ENCODE peak calls at places on chromosomes 13 and 19, in nine cellular contexts. One of them, this sample, is unnamed.

GRCh38 chr13:40776681-40777165 is 5.7 kb upstream of the MRPS31 start:
- DNase-seq in HL-60: peak
- DNase-seq in coronary artery: no peak
- DNase-seq in PC-9: no peak
- DNase-seq in psoas muscle: no peak
- DNase-seq in AG04450: no peak
- DNase-seq in GM12878: no peak
- DNase-seq in right lobe of liver: no peak
- DNase-seq in CD8-positive, alpha-beta T cell: peak
- DNase-seq in this sample: no peak

GRCh38 chr19:39557791-39558622 is 18.0 kb upstream of the EID2 start:
- DNase-seq in AG04450: no peak
- DNase-seq in psoas muscle: no peak
- DNase-seq in coronary artery: no peak
- DNase-seq in GM12878: peak
- DNase-seq in HL-60: no peak
- DNase-seq in CD8-positive, alpha-beta T cell: no peak
- DNase-seq in PC-9: peak
- DNase-seq in right lobe of liver: no peak
- DNase-seq in this sample: no peak

GRCh38 chr19:34217952-34218817 is 36.2 kb upstream of the GARRE1 start:
- DNase-seq in psoas muscle: no peak
- DNase-seq in coronary artery: no peak
- DNase-seq in AG04450: peak
- DNase-seq in PC-9: peak
- DNase-seq in GM12878: peak
- DNase-seq in right lobe of liver: no peak
- DNase-seq in CD8-positive, alpha-beta T cell: peak
- DNase-seq in HL-60: peak
- DNase-seq in this sample: peak

GRCh38 chr19:56091751-56092546 is 29.1 kb downstream of the ZNF787 start:
- DNase-seq in psoas muscle: no peak
- DNase-seq in PC-9: peak
- DNase-seq in AG04450: no peak
- DNase-seq in CD8-positive, alpha-beta T cell: no peak
- DNase-seq in coronary artery: no peak
- DNase-seq in right lobe of liver: no peak
- DNase-seq in GM12878: no peak
- DNase-seq in HL-60: no peak
- DNase-seq in this sample: no peak

GRCh38 chr19:7928741-7929701 is 3.1 kb upstream of the CTXN1 start:
- DNase-seq in GM12878: no peak
- DNase-seq in right lobe of liver: peak
- DNase-seq in CD8-positive, alpha-beta T cell: peak
- DNase-seq in PC-9: peak
- DNase-seq in AG04450: peak
- DNase-seq in psoas muscle: peak
- DNase-seq in coronary artery: no peak
- DNase-seq in HL-60: peak
- DNase-seq in this sample: peak

GRCh38 chr19:46766569-46767317 is 20.5 kb upstream of the STRN4 start:
- DNase-seq in right lobe of liver: no peak
- DNase-seq in HL-60: peak
- DNase-seq in CD8-positive, alpha-beta T cell: peak
- DNase-seq in coronary artery: no peak
- DNase-seq in AG04450: no peak
- DNase-seq in PC-9: peak
- DNase-seq in GM12878: no peak
- DNase-seq in psoas muscle: no peak
- DNase-seq in this sample: no peak

GRCh38 chr13:28055362-28055761 is 45.0 kb downstream of the FLT3 start:
- DNase-seq in right lobe of liver: no peak
- DNase-seq in AG04450: no peak
- DNase-seq in PC-9: no peak
- DNase-seq in psoas muscle: no peak
- DNase-seq in GM12878: no peak
- DNase-seq in HL-60: peak
- DNase-seq in CD8-positive, alpha-beta T cell: no peak
- DNase-seq in coronary artery: no peak
- DNase-seq in this sample: no peak

GRCh38 chr13:26255717-26256277 is 1.9 kb downstream of the CDK8 start:
- DNase-seq in GM12878: no peak
- DNase-seq in PC-9: no peak
- DNase-seq in AG04450: no peak
- DNase-seq in psoas muscle: no peak
- DNase-seq in right lobe of liver: no peak
- DNase-seq in CD8-positive, alpha-beta T cell: no peak
- DNase-seq in coronary artery: no peak
- DNase-seq in HL-60: peak
- DNase-seq in this sample: peak

GRCh38 chr19:36850646-36851442 is at the start of gene ZNF345:
- DNase-seq in coronary artery: peak
- DNase-seq in AG04450: peak
- DNase-seq in psoas muscle: peak
- DNase-seq in GM12878: peak
- DNase-seq in PC-9: peak
- DNase-seq in HL-60: peak
- DNase-seq in CD8-positive, alpha-beta T cell: peak
- DNase-seq in right lobe of liver: peak
- DNase-seq in this sample: peak

GRCh38 chr19:13983213-13983889 is 22.8 kb downstream of the RFX1 start:
- DNase-seq in right lobe of liver: peak
- DNase-seq in AG04450: no peak
- DNase-seq in GM12878: no peak
- DNase-seq in coronary artery: no peak
- DNase-seq in HL-60: no peak
- DNase-seq in CD8-positive, alpha-beta T cell: peak
- DNase-seq in psoas muscle: no peak
- DNase-seq in PC-9: no peak
- DNase-seq in this sample: no peak

GRCh38 chr13:98221234-98221633 is 44.2 kb upstream of the RNF113B start:
- DNase-seq in GM12878: no peak
- DNase-seq in CD8-positive, alpha-beta T cell: no peak
- DNase-seq in AG04450: no peak
- DNase-seq in HL-60: no peak
- DNase-seq in psoas muscle: no peak
- DNase-seq in PC-9: no peak
- DNase-seq in right lobe of liver: no peak
- DNase-seq in coronary artery: no peak
- DNase-seq in this sample: no peak

GRCh38 chr19:49363265-49364082 is at the start of gene DKKL1:
- DNase-seq in PC-9: peak
- DNase-seq in GM12878: peak
- DNase-seq in HL-60: peak
- DNase-seq in AG04450: peak
- DNase-seq in psoas muscle: peak
- DNase-seq in coronary artery: peak
- DNase-seq in right lobe of liver: peak
- DNase-seq in CD8-positive, alpha-beta T cell: peak
- DNase-seq in this sample: peak

GRCh38 chr19:49364083-49364687 is 508 bp downstream of the DKKL1 start:
- DNase-seq in CD8-positive, alpha-beta T cell: no peak
- DNase-seq in psoas muscle: no peak
- DNase-seq in PC-9: no peak
- DNase-seq in AG04450: no peak
- DNase-seq in coronary artery: no peak
- DNase-seq in HL-60: no peak
- DNase-seq in right lobe of liver: no peak
- DNase-seq in GM12878: no peak
- DNase-seq in this sample: no peak

GRCh38 chr19:49361438-49362047 is 673 bp downstream of the TEAD2 start:
- DNase-seq in AG04450: peak
- DNase-seq in right lobe of liver: peak
- DNase-seq in PC-9: no peak
- DNase-seq in GM12878: no peak
- DNase-seq in CD8-positive, alpha-beta T cell: no peak
- DNase-seq in HL-60: no peak
- DNase-seq in psoas muscle: peak
- DNase-seq in coronary artery: peak
- DNase-seq in this sample: peak

GRCh38 chr19:49362048-49362925 is at the start of gene TEAD2:
- DNase-seq in right lobe of liver: peak
- DNase-seq in coronary artery: peak
- DNase-seq in AG04450: no peak
- DNase-seq in PC-9: no peak
- DNase-seq in HL-60: no peak
- DNase-seq in GM12878: no peak
- DNase-seq in psoas muscle: peak
- DNase-seq in CD8-positive, alpha-beta T cell: no peak
- DNase-seq in this sample: peak

DNA sequence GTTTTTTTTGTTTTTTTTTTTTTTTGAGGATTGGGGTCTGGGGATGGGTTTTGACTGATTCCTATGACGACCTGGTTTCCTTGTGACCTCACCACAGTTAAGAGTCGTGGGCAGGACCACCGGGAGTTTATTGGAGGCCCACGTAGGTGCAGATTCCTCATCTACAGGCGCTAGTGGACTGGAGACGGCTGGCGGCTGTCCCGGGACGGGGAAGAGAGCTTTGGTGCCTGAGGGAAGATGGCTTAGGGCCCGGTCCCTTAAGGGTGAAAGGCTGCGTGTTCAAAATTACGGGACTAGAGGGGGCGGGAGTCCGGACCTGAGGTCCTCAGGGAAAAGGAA is 679 bp upstream of the TEAD2 start:
- DNase-seq in CD8-positive, alpha-beta T cell: no peak
- DNase-seq in GM12878: no peak
- DNase-seq in HL-60: no peak
- DNase-seq in psoas muscle: peak
- DNase-seq in coronary artery: no peak
- DNase-seq in AG04450: no peak
- DNase-seq in PC-9: no peak
- DNase-seq in right lobe of liver: peak
- DNase-seq in this sample: no peak
- H3K27ac ChIP-seq in CD8-positive, alpha-beta T cell: no peak
- H3K27ac ChIP-seq in GM12878: no peak
- H3K27ac ChIP-seq in HL-60: no peak
- H3K27ac ChIP-seq in psoas muscle: peak
- H3K27ac ChIP-seq in coronary artery: peak
- H3K27ac ChIP-seq in AG04450: peak
- H3K27ac ChIP-seq in PC-9: no peak
- H3K27ac ChIP-seq in right lobe of liver: peak
- H3K27ac ChIP-seq in this sample: peak

GRCh38 chr13:50587839-50588373 is 255.6 kb downstream of the DLEU7 start:
- DNase-seq in CD8-positive, alpha-beta T cell: no peak
- DNase-seq in right lobe of liver: no peak
- DNase-seq in PC-9: no peak
- DNase-seq in HL-60: no peak
- DNase-seq in psoas muscle: no peak
- DNase-seq in AG04450: no peak
- DNase-seq in GM12878: no peak
- DNase-seq in coronary artery: no peak
- DNase-seq in this sample: no peak
- TF ChIP-seq CTCF in CD8-positive, alpha-beta T cell: no peak
- TF ChIP-seq CTCF in right lobe of liver: no peak
- TF ChIP-seq CTCF in PC-9: no peak
- TF ChIP-seq CTCF in HL-60: no peak
- TF ChIP-seq CTCF in psoas muscle: no peak
- TF ChIP-seq CTCF in AG04450: no peak
- TF ChIP-seq CTCF in GM12878: no peak
- TF ChIP-seq CTCF in coronary artery: no peak
- TF ChIP-seq CTCF in this sample: no peak

GRCh38 chr13:106497079-106497478 is 38.4 kb downstream of the EFNB2 start:
- DNase-seq in psoas muscle: no peak
- DNase-seq in PC-9: no peak
- DNase-seq in AG04450: no peak
- DNase-seq in GM12878: no peak
- DNase-seq in HL-60: no peak
- DNase-seq in CD8-positive, alpha-beta T cell: no peak
- DNase-seq in coronary artery: no peak
- DNase-seq in right lobe of liver: no peak
- DNase-seq in this sample: no peak

GRCh38 chr13:106499113-106499512 is 36.3 kb downstream of the EFNB2 start:
- DNase-seq in HL-60: no peak
- DNase-seq in AG04450: no peak
- DNase-seq in PC-9: no peak
- DNase-seq in CD8-positive, alpha-beta T cell: no peak
- DNase-seq in GM12878: no peak
- DNase-seq in coronary artery: no peak
- DNase-seq in right lobe of liver: no peak
- DNase-seq in psoas muscle: no peak
- DNase-seq in this sample: no peak

GRCh38 chr13:106498571-106498970 is 36.9 kb downstream of the EFNB2 start:
- DNase-seq in AG04450: no peak
- DNase-seq in psoas muscle: no peak
- DNase-seq in HL-60: peak
- DNase-seq in right lobe of liver: no peak
- DNase-seq in GM12878: no peak
- DNase-seq in PC-9: no peak
- DNase-seq in coronary artery: no peak
- DNase-seq in CD8-positive, alpha-beta T cell: no peak
- DNase-seq in this sample: no peak

GRCh38 chr13:106499905-106500304 is 35.6 kb downstream of the EFNB2 start:
- DNase-seq in right lobe of liver: no peak
- DNase-seq in HL-60: peak
- DNase-seq in GM12878: peak
- DNase-seq in AG04450: no peak
- DNase-seq in psoas muscle: no peak
- DNase-seq in coronary artery: no peak
- DNase-seq in CD8-positive, alpha-beta T cell: no peak
- DNase-seq in PC-9: no peak
- DNase-seq in this sample: no peak

DNA sequence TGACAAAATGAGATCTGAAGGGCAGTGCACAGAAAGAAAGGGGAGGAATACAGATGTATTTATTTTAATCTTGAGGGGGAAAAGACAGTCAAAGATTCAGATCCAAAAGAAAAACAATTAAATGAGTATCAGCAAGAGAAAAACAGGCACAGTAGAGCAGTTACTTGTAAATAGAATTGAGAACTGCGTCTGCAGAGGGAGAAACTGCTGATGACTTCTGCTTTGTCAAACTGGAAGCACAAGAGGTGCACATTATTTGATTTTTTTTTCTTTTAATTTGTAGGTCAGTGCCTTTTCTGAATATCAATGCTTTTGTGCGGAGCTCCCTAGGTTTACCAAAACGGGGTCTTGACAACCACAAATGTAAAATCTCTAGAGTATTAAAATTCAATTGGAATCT is 37.3 kb downstream of the EFNB2 start:
- DNase-seq in AG04450: no peak
- DNase-seq in PC-9: no peak
- DNase-seq in HL-60: peak
- DNase-seq in coronary artery: no peak
- DNase-seq in right lobe of liver: no peak
- DNase-seq in psoas muscle: no peak
- DNase-seq in CD8-positive, alpha-beta T cell: no peak
- DNase-seq in GM12878: no peak
- DNase-seq in this sample: no peak
- H3K27ac ChIP-seq in AG04450: no peak
- H3K27ac ChIP-seq in PC-9: no peak
- H3K27ac ChIP-seq in HL-60: peak
- H3K27ac ChIP-seq in coronary artery: no peak
- H3K27ac ChIP-seq in right lobe of liver: no peak
- H3K27ac ChIP-seq in psoas muscle: peak
- H3K27ac ChIP-seq in CD8-positive, alpha-beta T cell: no peak
- H3K27ac ChIP-seq in GM12878: no peak
- H3K27ac ChIP-seq in this sample: no peak

GRCh38 chr19:50413096-50413495 is 5.6 kb upstream of the SPIB start:
- DNase-seq in HL-60: no peak
- DNase-seq in GM12878: no peak
- DNase-seq in coronary artery: no peak
- DNase-seq in AG04450: no peak
- DNase-seq in psoas muscle: no peak
- DNase-seq in right lobe of liver: no peak
- DNase-seq in CD8-positive, alpha-beta T cell: no peak
- DNase-seq in PC-9: no peak
- DNase-seq in this sample: no peak
- TF ChIP-seq CTCF in HL-60: no peak
- TF ChIP-seq CTCF in GM12878: no peak
- TF ChIP-seq CTCF in coronary artery: no peak
- TF ChIP-seq CTCF in AG04450: no peak
- TF ChIP-seq CTCF in psoas muscle: no peak
- TF ChIP-seq CTCF in right lobe of liver: no peak
- TF ChIP-seq CTCF in CD8-positive, alpha-beta T cell: no peak
- TF ChIP-seq CTCF in PC-9: no peak
- TF ChIP-seq CTCF in this sample: no peak